ENCODE peak calls at places on chromosomes 7 and 10, in four cellular contexts. Q, J, C and Y are unnamed samples.

GRCh38 chr7:141737118-141737835 is 881 bp upstream of the SSBP1 start:
- DNase-seq in Q (no peak), J (no peak), C (no peak), Y (no peak)

GRCh38 chr7:2287742-2288141 is 26.5 kb downstream of the SNX8 start:
- DNase-seq in C (no peak), Q (no peak), J (no peak), Y (no peak)

GRCh38 chr7:118467381-118467780 is 242.9 kb downstream of the ANKRD7 start:
- DNase-seq in Q (no peak), J (no peak), C (no peak), Y (no peak)

GRCh38 chr10:122853665-122854313 is 8.1 kb upstream of the CUZD1 start:
- DNase-seq in Q (no peak), J (no peak), C (peak; percentile 63), Y (no peak)

GRCh38 chr10:102113956-102114857 is 6.0 kb downstream of the LDB1 start:
- DNase-seq in J (no peak), C (no peak), Q (peak; percentile 72), Y (peak; percentile 38)

GRCh38 chr10:99788598-99789259 is 6.3 kb downstream of the ABCC2 start:
- DNase-seq in Q (no peak), J (no peak), C (peak; percentile 73), Y (no peak)

GRCh38 chr10:69883680-69884375 is 82.1 kb downstream of the COL13A1 start:
- DNase-seq in C (no peak), Q (no peak), J (no peak), Y (no peak)

GRCh38 chr7:100818825-100819224 is 8.5 kb downstream of the EPHB4 start:
- DNase-seq in C (no peak), Q (no peak), J (no peak), Y (no peak)

GRCh38 chr7:128176696-128177095 is 64.4 kb upstream of the LEP start:
- DNase-seq in J (no peak), Q (peak; percentile 58), C (no peak), Y (peak; percentile 8)

GRCh38 chr10:116254422-116255152 is 18.4 kb downstream of the GFRA1 start:
- DNase-seq in C (no peak), Q (no peak), J (no peak), Y (no peak)

GRCh38 chr10:110661292-110661691 is 17.2 kb downstream of the RBM20 start:
- DNase-seq in J (no peak), C (no peak), Q (no peak), Y (no peak)

GRCh38 chr10:25852364-25852941 is 81.6 kb upstream of the MYO3A start:
- DNase-seq in Q (peak; percentile 86), C (no peak), J (no peak), Y (no peak)

GRCh38 chr10:944034-944831 is 12.7 kb upstream of the LARP4B start:
- DNase-seq in Q (no peak), C (peak; percentile 25), J (no peak), Y (no peak)

GRCh38 chr7:92834661-92835139 is 1.7 kb downstream of the CDK6 start:
- DNase-seq in J (no peak), C (no peak), Q (peak; percentile 46), Y (peak; percentile 59)

GRCh38 chr7:116502201-116503096 is 2.9 kb downstream of the CAV2 start:
- DNase-seq in C (no peak), Q (no peak), J (no peak), Y (no peak)

GRCh38 chr7:128035712-128036111 is 4.5 kb upstream of the LRRC4 start:
- DNase-seq in J (no peak), C (no peak), Q (peak; percentile 68), Y (no peak)

GRCh38 chr10:124916098-124916584 is 25.8 kb upstream of the ZRANB1 start:
- DNase-seq in J (no peak), C (peak; percentile 27), Q (no peak), Y (no peak)

GRCh38 chr7:136947347-136947746 is 78.9 kb downstream of the CHRM2 start:
- DNase-seq in J (no peak), Q (no peak), C (peak; percentile 63), Y (no peak)

GRCh38 chr7:71657386-71657785 is 525.4 kb downstream of the GALNT17 start:
- DNase-seq in C (no peak), J (no peak), Q (no peak), Y (no peak)

GRCh38 chr10:124999433-125000365 is 57.8 kb downstream of the ZRANB1 start:
- DNase-seq in Q (no peak), C (peak; percentile 92), J (no peak), Y (no peak)

GRCh38 chr7:131182446-131183075 is 145.1 kb upstream of the MKLN1 start:
- DNase-seq in C (peak; percentile 18), Q (no peak), J (no peak), Y (no peak)

GRCh38 chr7:38855867-38856266 is 53.1 kb downstream of the VPS41 start:
- DNase-seq in Q (peak; percentile 26), J (no peak), C (no peak), Y (no peak)

GRCh38 chr10:45470098-45471012 is 96.3 kb downstream of the ALOX5 start:
- DNase-seq in J (no peak), Q (peak; percentile 86), C (peak; percentile 87), Y (peak; percentile 68)

GRCh38 chr10:28676297-28676967 is 889 bp upstream of the BAMBI start:
- DNase-seq in C (no peak), Q (peak; percentile 97), J (no peak), Y (peak; percentile 70)

GRCh38 chr10:25026463-25026862 is 10.1 kb downstream of the THNSL1 start:
- DNase-seq in C (peak; percentile 10), Q (peak; percentile 2), J (no peak), Y (no peak)

DNA sequence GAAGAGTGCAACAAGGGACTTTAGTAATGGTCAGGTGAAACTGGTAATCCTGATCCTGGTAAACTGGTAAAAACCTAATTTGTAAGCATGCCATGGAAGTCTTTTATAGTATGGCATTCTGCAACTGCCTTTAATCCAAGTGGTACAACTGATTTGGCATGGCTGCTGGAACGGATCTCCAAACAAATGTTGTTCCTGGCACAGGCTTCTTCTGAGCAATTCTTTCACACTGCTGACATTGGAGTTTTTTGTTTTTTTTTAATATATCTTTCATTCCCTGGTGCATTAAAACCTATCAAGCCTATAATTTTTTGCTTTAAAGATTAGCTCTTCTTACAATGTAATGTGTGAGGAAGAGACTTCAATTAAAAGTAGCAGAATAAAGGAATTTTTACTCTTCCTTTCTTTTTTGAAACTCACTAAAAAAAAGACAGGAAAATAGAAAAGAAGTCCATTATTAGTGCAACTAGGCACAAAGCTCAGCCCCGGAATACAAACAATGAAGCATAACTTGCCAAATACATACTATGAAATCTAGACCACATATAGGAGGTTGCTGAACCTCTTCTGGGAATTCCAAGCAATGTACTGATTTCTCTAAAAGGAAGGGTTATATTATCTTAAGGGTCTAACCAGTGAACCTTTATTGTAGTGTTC is 79.3 kb upstream of the OIT3 start:
- DNase-seq in Q (no peak), C (no peak), J (no peak), Y (no peak)
- H3K9ac ChIP-seq in Q (no peak overlapping the region), C (no peak overlapping the region), J (no peak overlapping the region), Y (no peak overlapping the region)

GRCh38 chr7:154569916-154570315 is 433.0 kb downstream of the PAXIP1 start:
- DNase-seq in C (no peak), Q (no peak), J (no peak), Y (no peak)

GRCh38 chr7:154568346-154568745 is 434.6 kb downstream of the PAXIP1 start:
- DNase-seq in Q (no peak), J (no peak), C (no peak), Y (no peak)

GRCh38 chr7:154566877-154567276 is 436.0 kb downstream of the PAXIP1 start:
- DNase-seq in C (no peak), J (no peak), Q (peak; percentile 17), Y (no peak)

GRCh38 chr7:154559454-154559853 is 443.5 kb downstream of the PAXIP1 start:
- DNase-seq in Q (no peak), C (no peak), J (no peak), Y (no peak)

GRCh38 chr7:154564676-154565075 is 438.2 kb downstream of the PAXIP1 start:
- DNase-seq in Q (no peak), J (no peak), C (no peak), Y (no peak)
- H3K56ac ChIP-seq in Q (no peak overlapping the region), J (no peak overlapping the region), C (no peak overlapping the region), Y (no peak overlapping the region)

GRCh38 chr7:64515330-64515729 is 47.5 kb downstream of the ZNF680 start:
- DNase-seq in C (no peak), J (no peak), Q (no peak), Y (no peak)
- H4K5ac ChIP-seq in C (no peak overlapping the region), J (no peak overlapping the region), Q (no peak overlapping the region), Y (no peak overlapping the region)

GRCh38 chr10:119996944-119997343 is 104.4 kb downstream of the SEC23IP start:
- DNase-seq in C (no peak), J (no peak), Q (no peak), Y (no peak)

GRCh38 chr10:119991816-119992215 is 99.3 kb downstream of the SEC23IP start:
- DNase-seq in J (no peak), Q (no peak), C (no peak), Y (no peak)

DNA sequence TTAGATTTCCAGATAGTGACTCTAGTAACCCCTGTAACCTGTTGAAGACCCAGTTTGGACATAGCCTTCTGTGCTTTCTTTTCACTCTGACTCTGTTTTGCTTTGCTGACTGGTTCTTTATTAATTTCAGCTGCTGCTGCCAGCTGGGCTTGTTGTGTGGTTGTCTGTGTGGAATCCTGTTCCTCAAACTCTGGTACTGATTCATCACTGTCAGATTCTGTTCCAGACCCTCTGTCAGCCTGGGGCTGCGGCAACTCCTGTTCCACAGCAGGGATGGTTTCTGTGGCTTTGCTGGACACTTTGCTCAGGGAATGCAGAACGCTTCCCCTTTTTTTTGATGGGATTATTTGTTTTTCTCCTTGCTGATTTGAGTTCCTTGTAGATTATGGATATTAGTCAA is 104.9 kb downstream of the SEC23IP start:
- DNase-seq in J (no peak), C (no peak), Q (no peak), Y (no peak)
- H3K9ac ChIP-seq in J (no peak overlapping the region), C (no peak overlapping the region), Q (no peak overlapping the region), Y (no peak overlapping the region)

GRCh38 chr7:27901028-27901760 is 161.2 kb downstream of the TAX1BP1 start:
- DNase-seq in C (peak; percentile 68), J (no peak), Q (no peak), Y (no peak)
- H3K56ac ChIP-seq in C (no peak overlapping the region), J (no peak overlapping the region), Q (no peak overlapping the region), Y (no peak overlapping the region)

GRCh38 chr7:3955026-3955425 is 654.0 kb downstream of the SDK1 start:
- DNase-seq in Q (no peak), C (no peak), J (no peak), Y (no peak)

GRCh38 chr7:3957735-3958491 is 656.9 kb downstream of the SDK1 start:
- DNase-seq in C (no peak), J (no peak), Q (no peak), Y (no peak)

GRCh38 chr7:3956949-3957348 is 655.9 kb downstream of the SDK1 start:
- DNase-seq in Q (no peak), C (no peak), J (no peak), Y (no peak)

GRCh38 chr7:3953946-3954345 is 652.9 kb downstream of the SDK1 start:
- DNase-seq in J (no peak), Q (no peak), C (no peak), Y (no peak)

GRCh38 chr7:3955751-3956696 is 655.0 kb downstream of the SDK1 start:
- DNase-seq in Q (peak; percentile 7), C (peak; percentile 65), J (no peak), Y (no peak)
- H4K5ac ChIP-seq in Q (no peak overlapping the region), C (no peak overlapping the region), J (no peak overlapping the region), Y (no peak overlapping the region)

GRCh38 chr10:75061709-75062108 is 49.7 kb upstream of the SAMD8 start:
- DNase-seq in J (no peak), Q (no peak), C (no peak), Y (no peak)
- H3K9ac ChIP-seq in J (no peak overlapping the region), Q (no peak overlapping the region), C (no peak overlapping the region), Y (no peak overlapping the region)